ENCODE peak calls at places on chromosomes 16 and 17, in ten cellular contexts. N is CD8-positive, alpha-beta T cell; W is NCI-H1105 treated with DMSO at 0.1 percent for 48 hours; F is germinal center; V is RCC 7860; Q is RPMI7951; U is T-helper 9 cell; S is AML-193; E is activated naive CD8-positive, alpha-beta T cell treated with anti-CD3 and anti-CD28 coated beads, Interleukin-2, amount 50 U/mL, for 24 hours; C is body of pancreas. D is an unnamed sample.

GRCh38 chr17:73492802-73493139 is 151.5 kb downstream of the SDK2 start:
- DNase-seq in F (no peak), N (no peak), W (peak; percentile 84), Q (peak; percentile 4), C (no peak), S (no peak), E (no peak), V (no peak), U (no peak), D (no peak)

GRCh38 chr16:23699100-23699499 is 13.9 kb downstream of the ERN2 start:
- DNase-seq in Q (no peak), S (no peak), U (no peak), F (peak; percentile 19), E (no peak), V (no peak), C (no peak), N (no peak), W (no peak), D (no peak)

GRCh38 chr17:78343099-78343432 is 16.8 kb downstream of the SOCS3 start:
- DNase-seq in U (no peak), V (peak; percentile 91), N (no peak), S (peak; percentile 33), C (peak; percentile 72), F (no peak), E (peak; percentile 32), Q (peak; percentile 92), W (no peak), D (no peak)

GRCh38 chr17:80257716-80258213 is 2.9 kb upstream of the RNF213 start:
- DNase-seq in S (no peak), C (no peak), F (no peak), N (no peak), V (no peak), U (no peak), W (no peak), E (no peak), Q (no peak), D (no peak)

GRCh38 chr16:28189237-28189636 is 22.5 kb downstream of the XPO6 start:
- DNase-seq in F (no peak), N (no peak), U (peak; percentile 20), W (no peak), C (no peak), S (no peak), V (no peak), Q (no peak), E (no peak), D (no peak)

GRCh38 chr17:38617967-38618760 is 12.4 kb upstream of the SRCIN1 start:
- DNase-seq in E (no peak), F (no peak), V (no peak), Q (no peak), U (no peak), W (no peak), N (no peak), C (no peak), S (no peak), D (no peak)

GRCh38 chr16:67258160-67258835 is 9.5 kb downstream of the SLC9A5 start:
- DNase-seq in F (no peak), Q (no peak), N (no peak), V (no peak), U (no peak), C (no peak), S (no peak), E (no peak), W (no peak), D (no peak)

GRCh38 chr17:5234645-5235576 is at the start of gene SCIMP:
- DNase-seq in W (no peak), C (peak; percentile 59), U (no peak), V (no peak), E (no peak), N (no peak), F (peak; percentile 80), S (no peak), Q (no peak), D (no peak)

GRCh38 chr16:46757339-46758050 is 9.4 kb upstream of the MYLK3 start:
- DNase-seq in V (no peak), Q (no peak), C (no peak), U (no peak), S (no peak), E (no peak), N (no peak), F (no peak), W (peak; percentile 83), D (no peak)

GRCh38 chr17:77708049-77708448 is 250.5 kb upstream of the TNRC6C start:
- DNase-seq in N (no peak), C (no peak), U (no peak), E (no peak), V (no peak), Q (no peak), S (no peak), W (no peak), F (no peak), D (no peak)

GRCh38 chr17:65557349-65558310 is 3.8 kb downstream of the AXIN2 start:
- DNase-seq in W (no peak), C (no peak), V (peak; percentile 86), N (no peak), S (no peak), F (no peak), U (peak; percentile 19), E (peak; percentile 21), Q (peak; percentile 85), D (no peak)

GRCh38 chr17:6474376-6474775 is 30.1 kb downstream of the PIMREG start:
- DNase-seq in F (no peak), N (no peak), C (no peak), V (no peak), E (no peak), W (no peak), U (no peak), S (no peak), Q (no peak), D (no peak)

GRCh38 chr17:41352597-41353366 is 2.2 kb upstream of the KRT33A start:
- DNase-seq in C (no peak), S (no peak), Q (peak; percentile 15), N (no peak), U (no peak), V (no peak), E (no peak), F (no peak), W (peak; percentile 62), D (no peak)

GRCh38 chr17:61723914-61724313 is 132.9 kb upstream of the NACA2 start:
- DNase-seq in U (no peak), W (no peak), V (no peak), N (no peak), F (no peak), Q (no peak), S (no peak), C (no peak), E (no peak), D (no peak)

GRCh38 chr17:61570118-61570517 is 20.9 kb downstream of the NACA2 start:
- DNase-seq in F (no peak), W (no peak), C (no peak), U (no peak), E (no peak), Q (peak; percentile 34), V (no peak), S (peak; percentile 50), N (no peak), D (no peak)

GRCh38 chr16:66486199-66486772 is 59.2 kb downstream of the BEAN1 start:
- DNase-seq in C (no peak), E (no peak), V (no peak), U (no peak), F (no peak), W (no peak), N (no peak), Q (no peak), S (no peak), D (no peak)

GRCh38 chr17:63082952-63083351 is 116.9 kb downstream of the TANC2 start:
- DNase-seq in U (no peak), W (no peak), F (no peak), V (no peak), N (no peak), C (no peak), S (no peak), Q (peak; percentile 55), E (no peak), D (no peak)

GRCh38 chr17:7716299-7716886 is 1.2 kb upstream of the DNAH2 start:
- DNase-seq in E (no peak), W (peak; percentile 61), V (no peak), U (no peak), Q (no peak), C (no peak), S (no peak), F (no peak), N (no peak), D (no peak)

GRCh38 chr17:79338589-79338988 is 264.0 kb downstream of the ENGASE start:
- DNase-seq in S (no peak), N (no peak), U (no peak), W (no peak), Q (peak; percentile 15), V (no peak), F (no peak), C (no peak), E (no peak), D (no peak)

GRCh38 chr17:48177816-48178215 is 70.2 kb downstream of the SNX11 start:
- DNase-seq in V (no peak), N (no peak), U (no peak), S (no peak), Q (peak; percentile 50), E (no peak), C (peak; percentile 9), W (peak; percentile 8), F (no peak), D (no peak)

GRCh38 chr17:72985882-72986720 is 106.4 kb downstream of the SLC39A11 start:
- DNase-seq in N (peak; percentile 25), F (peak; percentile 87), S (peak; percentile 91), W (peak; percentile 36), V (peak; percentile 42), C (peak; percentile 81), U (peak; percentile 11), Q (peak; percentile 66), E (peak; percentile 61), D (peak; percentile 70)

GRCh38 chr16:3266873-3267537 is 10.6 kb upstream of the MEFV start:
- DNase-seq in V (peak; percentile 25), E (no peak), W (peak; percentile 45), C (peak; percentile 21), S (peak; percentile 61), F (peak; percentile 19), U (no peak), N (no peak), Q (peak; percentile 66), D (no peak)

GRCh38 chr17:69561462-69561861 is 147.0 kb downstream of the MAP2K6 start:
- DNase-seq in W (no peak), E (no peak), F (no peak), C (no peak), U (no peak), V (no peak), Q (no peak), S (no peak), N (no peak), D (no peak)

GRCh38 chr17:69314246-69315030 is 12.5 kb downstream of the ABCA5 start:
- DNase-seq in S (no peak), E (no peak), F (no peak), C (no peak), Q (no peak), V (no peak), N (no peak), U (no peak), W (peak; percentile 20), D (no peak)

GRCh38 chr16:70681382-70682238 is 4.2 kb downstream of the MTSS2 start:
- DNase-seq in N (no peak), E (no peak), F (no peak), W (no peak), Q (no peak), U (no peak), S (no peak), C (no peak), V (no peak), D (peak; percentile 60)